ENCODE peak calls at places on chromosome 6, in six cellular contexts. G, F, P, X, O and W are unnamed samples.

GRCh38 chr6:125393449-125393858 is 91.7 kb upstream of the HDDC2 start:
- DNase-seq in G (no peak), P (no peak), X (no peak), F (no peak), O (no peak), W (no peak)

GRCh38 chr6:2376429-2377355 is 131.3 kb upstream of the GMDS start:
- DNase-seq in O (no peak), P (no peak), G (peak; percentile 69), F (no peak), X (no peak), W (peak; percentile 65)

GRCh38 chr6:66538548-66539135 is 831.6 kb upstream of the EYS start:
- DNase-seq in P (no peak), G (no peak), X (no peak), F (no peak), O (no peak), W (no peak)

GRCh38 chr6:43744931-43745727 is 24.9 kb upstream of the VEGFA start:
- DNase-seq in G (no peak), P (no peak), X (no peak), F (no peak), O (no peak), W (no peak)

GRCh38 chr6:1181939-1182338 is 130.0 kb upstream of the FOXQ1 start:
- DNase-seq in G (no peak), O (no peak), P (no peak), X (no peak), F (no peak), W (no peak)

GRCh38 chr6:153435787-153436186 is 304.7 kb upstream of the RGS17 start:
- DNase-seq in F (no peak), G (no peak), X (no peak), P (no peak), O (no peak), W (no peak)

GRCh38 chr6:36858407-36858981 is 16.1 kb downstream of the PPIL1 start:
- DNase-seq in O (peak; percentile 46), F (no peak), G (no peak), X (no peak), P (no peak), W (no peak)

GRCh38 chr6:125480571-125480970 is 178.8 kb upstream of the HDDC2 start:
- DNase-seq in O (no peak), F (no peak), X (no peak), G (no peak), P (no peak), W (no peak)

GRCh38 chr6:35602133-35602946 is 86.4 kb downstream of the FKBP5 start:
- DNase-seq in G (no peak), X (no peak), F (no peak), P (no peak), O (peak; percentile 35), W (no peak)

GRCh38 chr6:126535138-126535537 is 195.2 kb downstream of the CENPW start:
- DNase-seq in O (no peak), F (no peak), X (no peak), G (no peak), P (no peak), W (no peak)

GRCh38 chr6:64507661-64508060 is 872.1 kb downstream of the PHF3 start:
- DNase-seq in G (no peak), F (no peak), P (no peak), O (no peak), X (no peak), W (no peak)

GRCh38 chr6:43924222-43924702 is 154.3 kb downstream of the VEGFA start:
- DNase-seq in G (no peak), O (no peak), F (no peak), X (no peak), P (peak; percentile 21), W (no peak)

GRCh38 chr6:151294561-151295101 is 54.9 kb downstream of the AKAP12 start:
- DNase-seq in G (no peak), O (no peak), F (no peak), P (no peak), X (no peak), W (no peak)

GRCh38 chr6:33995046-33995872 is 150.6 kb downstream of the GRM4 start:
- DNase-seq in O (peak; percentile 80), X (no peak), F (no peak), P (no peak), G (no peak), W (no peak)

GRCh38 chr6:144007779-144008500 is at the start of gene PLAGL1:
- DNase-seq in P (no peak), F (peak; percentile 56), X (no peak), G (peak; percentile 50), O (peak; percentile 4), W (peak; percentile 38)

GRCh38 chr6:24357336-24358218 is at the start of gene DCDC2:
- DNase-seq in F (no peak), P (no peak), X (no peak), O (peak; percentile 87), G (peak; percentile 76), W (no peak)

GRCh38 chr6:56381852-56382251 is 134.5 kb upstream of the COL21A1 start:
- DNase-seq in O (peak; percentile 81), X (no peak), G (no peak), F (no peak), P (peak; percentile 7), W (no peak)

GRCh38 chr6:34585512-34586045 is 29.4 kb upstream of the SPDEF start:
- DNase-seq in X (no peak), O (no peak), P (no peak), G (no peak), F (no peak), W (no peak)

GRCh38 chr6:13600036-13600435 is 15.1 kb upstream of the NOL7 start:
- DNase-seq in P (no peak), X (no peak), F (no peak), O (no peak), G (no peak), W (no peak)

GRCh38 chr6:114740547-114740946 is 397.7 kb upstream of the HS3ST5 start:
- DNase-seq in O (no peak), X (no peak), P (no peak), F (no peak), G (no peak), W (no peak)

GRCh38 chr6:15166121-15166520 is 79.7 kb upstream of the JARID2 start:
- DNase-seq in X (no peak), O (no peak), P (no peak), G (no peak), F (no peak), W (no peak)

GRCh38 chr6:118912646-118913045 is 18.7 kb downstream of the ASF1A start:
- DNase-seq in P (no peak), G (no peak), X (no peak), O (no peak), F (no peak), W (no peak)

GRCh38 chr6:44539701-44540100 is 152.2 kb downstream of the CDC5L start:
- DNase-seq in F (no peak), O (no peak), G (no peak), P (no peak), X (no peak), W (no peak)

GRCh38 chr6:122365775-122366403 is 33.6 kb upstream of the HSF2 start:
- DNase-seq in O (peak; percentile 10), G (no peak), P (no peak), X (no peak), F (no peak), W (no peak)

GRCh38 chr6:71333700-71334099 is 45.1 kb downstream of the OGFRL1 start:
- DNase-seq in G (peak; percentile 65), P (no peak), X (no peak), F (no peak), O (no peak), W (no peak)

GRCh38 chr6:106546322-106547052 is 82.8 kb downstream of the RTN4IP1 start:
- DNase-seq in G (peak; percentile 45), X (no peak), F (no peak), O (peak; percentile 36), P (no peak), W (peak; percentile 76)
- TF ChIP-seq MAX in G (no peak), X (no peak), F (no peak), O (no peak), P (no peak), W (peak; percentile 19)

GRCh38 chr6:108116424-108116780 is 41.9 kb upstream of the OSTM1 start:
- DNase-seq in O (no peak), P (no peak), G (no peak), F (no peak), X (no peak), W (no peak)

GRCh38 chr6:108113557-108114519 is 39.3 kb upstream of the OSTM1 start:
- DNase-seq in X (no peak), G (peak; percentile 34), O (peak; percentile 41), P (no peak), F (peak; percentile 60), W (peak; percentile 35)

GRCh38 chr6:108116781-108117426 is 42.4 kb upstream of the OSTM1 start:
- DNase-seq in O (no peak), P (no peak), F (no peak), G (no peak), X (no peak), W (no peak)

GRCh38 chr6:108114861-108115597 is 40.5 kb upstream of the OSTM1 start:
- DNase-seq in F (no peak), P (no peak), O (no peak), X (no peak), G (peak; percentile 41), W (no peak)

GRCh38 chr6:108115598-108116058 is 41.1 kb upstream of the OSTM1 start:
- DNase-seq in O (peak; percentile 47), G (peak; percentile 76), P (no peak), F (peak; percentile 51), X (no peak), W (peak; percentile 41)
- TF ChIP-seq CEBPB in O (no peak), G (no peak), P (no peak), F (no peak), X (no peak), W (no peak)

GRCh38 chr6:134065706-134066105 is 13.3 kb upstream of the SLC2A12 start:
- DNase-seq in G (peak; percentile 37), X (no peak), O (peak; percentile 30), P (no peak), F (peak; percentile 59), W (peak; percentile 32)
- TF ChIP-seq CTCF in G (peak; percentile 20), X (peak; percentile 70), O (peak; percentile 53), P (peak; percentile 51), F (peak; percentile 66), W (peak; percentile 59)

DNA sequence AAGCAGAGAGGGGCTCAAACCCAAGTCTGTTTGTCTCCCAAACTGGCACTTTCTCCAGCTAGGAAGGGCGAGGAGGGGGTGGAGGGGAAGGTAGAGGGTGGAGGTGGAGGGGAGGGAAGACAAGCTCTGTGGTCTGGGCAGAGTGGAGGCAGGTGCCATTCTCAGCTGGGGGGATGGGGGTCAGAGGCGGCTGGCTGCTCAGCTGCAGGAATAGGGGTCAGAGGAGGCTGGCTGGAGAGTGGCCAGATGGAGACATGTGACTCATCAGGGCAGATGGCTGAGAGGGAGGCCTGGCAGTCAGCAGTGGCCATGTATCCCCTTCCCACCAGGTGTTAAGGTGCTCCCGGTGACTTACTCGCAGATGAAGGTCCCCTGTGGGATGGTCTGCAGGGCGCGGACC is 3.5 kb upstream of the SLC44A4 start:
- DNase-seq in P (no peak), F (peak; percentile 35), O (no peak), G (no peak), X (no peak), W (no peak)
- TF ChIP-seq MAX in P (no peak), F (no peak), O (no peak), G (no peak), X (no peak), W (no peak)

GRCh38 chr6:26470643-26471042 is 12.9 kb downstream of the BTN2A1 start:
- DNase-seq in F (no peak), X (no peak), G (no peak), O (no peak), P (no peak), W (no peak)
- TF ChIP-seq CEBPB in F (no peak), X (no peak), G (no peak), O (peak; percentile 49), P (no peak), W (no peak)

GRCh38 chr6:158672726-158673125 is 22.9 kb downstream of the SYTL3 start:
- DNase-seq in P (no peak), X (no peak), F (no peak), G (no peak), O (no peak), W (no peak)
- TF ChIP-seq CTCF in P (no peak), X (no peak), F (no peak), G (no peak), O (no peak), W (no peak)